ENCODE peak calls at places on chromosomes 4 and X, in four cellular contexts. One of them, this sample, is unnamed.

GRCh38 chrX:45261005-45261404 is 60.3 kb upstream of the DIPK2B start:
- DNase-seq in GM12891: no peak
- DNase-seq in GM12878: no peak
- DNase-seq in K562: no peak
- DNase-seq in this sample: no peak

GRCh38 chr4:139367421-139368090 is 65.3 kb upstream of the NDUFC1 start:
- DNase-seq in GM12891: no peak
- DNase-seq in K562: no peak
- DNase-seq in GM12878: no peak
- DNase-seq in this sample: no peak

GRCh38 chrX:20527458-20528099 is 260.9 kb upstream of the RPS6KA3 start:
- DNase-seq in GM12891: no peak
- DNase-seq in K562: peak; percentile 26
- DNase-seq in GM12878: no peak
- DNase-seq in this sample: no peak

GRCh38 chrX:20028588-20028987 is 37.7 kb upstream of the BCLAF3 start:
- DNase-seq in K562: no peak
- DNase-seq in GM12891: no peak
- DNase-seq in GM12878: no peak
- DNase-seq in this sample: no peak

GRCh38 chr4:128869801-128870509 is 60.5 kb downstream of the JADE1 start:
- DNase-seq in GM12878: no peak
- DNase-seq in GM12891: no peak
- DNase-seq in K562: no peak
- DNase-seq in this sample: no peak

GRCh38 chr4:25484243-25484721 is 107.2 kb downstream of the ANAPC4 start:
- DNase-seq in GM12878: peak; percentile 5
- DNase-seq in K562: no peak
- DNase-seq in GM12891: no peak
- DNase-seq in this sample: no peak

GRCh38 chrX:102950908-102951866 is 14.1 kb downstream of the RAB40AL start:
- DNase-seq in K562: peak; percentile 30
- DNase-seq in GM12891: no peak
- DNase-seq in GM12878: no peak
- DNase-seq in this sample: peak; percentile 74

GRCh38 chr4:183738081-183738673 is 79.1 kb downstream of the TRAPPC11 start:
- DNase-seq in GM12878: peak; percentile 24
- DNase-seq in GM12891: no peak
- DNase-seq in K562: no peak
- DNase-seq in this sample: no peak

GRCh38 chr4:140092094-140092820 is 61.7 kb downstream of the MAML3 start:
- DNase-seq in K562: no peak
- DNase-seq in GM12891: no peak
- DNase-seq in GM12878: no peak
- DNase-seq in this sample: peak; percentile 30

GRCh38 chr4:56183344-56183959 is 203.8 kb downstream of the AASDH start:
- DNase-seq in GM12891: peak; percentile 4
- DNase-seq in K562: peak; percentile 22
- DNase-seq in GM12878: peak; percentile 7
- DNase-seq in this sample: no peak

GRCh38 chrX:39020051-39020669 is 218.9 kb downstream of the MID1IP1 start:
- DNase-seq in GM12891: no peak
- DNase-seq in GM12878: no peak
- DNase-seq in K562: no peak
- DNase-seq in this sample: peak; percentile 81

GRCh38 chr4:7721984-7722551 is 217.6 kb downstream of the AFAP1 start:
- DNase-seq in K562: peak; percentile 27
- DNase-seq in GM12891: no peak
- DNase-seq in GM12878: no peak
- DNase-seq in this sample: no peak

GRCh38 chr4:24799544-24800272 is 4.3 kb downstream of the SOD3 start:
- DNase-seq in GM12891: no peak
- DNase-seq in GM12878: no peak
- DNase-seq in K562: no peak
- DNase-seq in this sample: no peak

GRCh38 chr4:123997736-123998449 is 601.3 kb downstream of the SPRY1 start:
- DNase-seq in K562: no peak
- DNase-seq in GM12891: no peak
- DNase-seq in GM12878: no peak
- DNase-seq in this sample: peak; percentile 13

GRCh38 chr4:150310159-150310895 is 232.1 kb downstream of the DCLK2 start:
- DNase-seq in GM12891: no peak
- DNase-seq in K562: no peak
- DNase-seq in GM12878: no peak
- DNase-seq in this sample: no peak

GRCh38 chr4:129326810-129327209 is 230.9 kb downstream of the C4orf33 start:
- DNase-seq in GM12878: no peak
- DNase-seq in GM12891: no peak
- DNase-seq in K562: no peak
- DNase-seq in this sample: peak; percentile 16

GRCh38 chr4:29058519-29058918 is 1661.7 kb upstream of the PCDH7 start:
- DNase-seq in GM12878: no peak
- DNase-seq in GM12891: no peak
- DNase-seq in K562: no peak
- DNase-seq in this sample: no peak

GRCh38 chr4:87030606-87031441 is 96.0 kb downstream of the AFF1 start:
- DNase-seq in GM12891: no peak
- DNase-seq in GM12878: no peak
- DNase-seq in K562: peak; percentile 76
- DNase-seq in this sample: no peak

GRCh38 chrX:111100191-111100590 is 4.2 kb downstream of the PAK3 start:
- DNase-seq in GM12878: no peak
- DNase-seq in GM12891: peak; percentile 27
- DNase-seq in K562: peak; percentile 62
- DNase-seq in this sample: peak; percentile 26

GRCh38 chr4:186249785-186250739 is 15.9 kb upstream of the F11 start:
- DNase-seq in GM12891: no peak
- DNase-seq in K562: no peak
- DNase-seq in GM12878: no peak
- DNase-seq in this sample: no peak

GRCh38 chr4:37726666-37727065 is 40.5 kb upstream of the RELL1 start:
- DNase-seq in K562: no peak
- DNase-seq in GM12878: no peak
- DNase-seq in GM12891: no peak
- DNase-seq in this sample: no peak

GRCh38 chr4:8427761-8428287 is 12.7 kb downstream of the ACOX3 start:
- DNase-seq in K562: no peak
- DNase-seq in GM12891: no peak
- DNase-seq in GM12878: no peak
- DNase-seq in this sample: peak; percentile 62

GRCh38 chr4:145773581-145774234 is 93.8 kb downstream of the C4orf51 start:
- DNase-seq in GM12891: no peak
- DNase-seq in GM12878: peak; percentile 37
- DNase-seq in K562: no peak
- DNase-seq in this sample: no peak

GRCh38 chr4:21664355-21664754 is 284.2 kb downstream of the KCNIP4 start:
- DNase-seq in GM12891: no peak
- DNase-seq in GM12878: no peak
- DNase-seq in K562: no peak
- DNase-seq in this sample: no peak

GRCh38 chr4:130210871-130211270 is 1114.9 kb downstream of the C4orf33 start:
- DNase-seq in GM12891: no peak
- DNase-seq in GM12878: no peak
- DNase-seq in K562: no peak
- DNase-seq in this sample: no peak

GRCh38 chr4:102008711-102009110 is 218.2 kb downstream of the BANK1 start:
- DNase-seq in K562: no peak
- DNase-seq in GM12878: no peak
- DNase-seq in GM12891: no peak
- DNase-seq in this sample: no peak

GRCh38 chr4:110442309-110442708 is 33.6 kb upstream of the ENPEP start:
- DNase-seq in GM12891: no peak
- DNase-seq in K562: no peak
- DNase-seq in GM12878: no peak
- DNase-seq in this sample: no peak
- TF ChIP-seq SPI1 in GM12891: no peak
- TF ChIP-seq SPI1 in K562: no peak
- TF ChIP-seq SPI1 in GM12878: no peak
- TF ChIP-seq SPI1 in this sample: no peak

DNA sequence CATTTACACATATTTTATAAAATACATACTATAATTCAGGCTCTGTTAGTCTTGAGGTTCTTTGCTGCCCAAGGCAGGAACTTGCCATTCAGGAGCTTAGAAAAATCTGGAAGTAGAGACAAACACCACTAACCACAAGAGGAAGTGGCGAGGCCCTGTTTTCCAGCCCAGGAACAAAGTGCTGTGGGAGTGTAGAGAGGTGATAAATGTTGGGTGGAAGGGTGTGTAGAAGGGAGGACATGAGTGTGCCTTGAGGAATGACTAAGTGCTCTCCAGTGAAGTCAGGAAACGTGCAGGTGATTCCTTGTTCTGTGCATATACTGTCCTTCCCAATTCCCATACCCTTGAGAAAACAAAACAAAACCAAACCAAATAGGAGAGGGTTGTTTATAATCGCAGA is 83.1 kb downstream of the GPAT3 start:
- DNase-seq in GM12878: no peak
- DNase-seq in K562: peak; percentile 38
- DNase-seq in GM12891: no peak
- DNase-seq in this sample: peak; percentile 63
- TF ChIP-seq SPI1 in GM12878: peak; percentile 1
- TF ChIP-seq SPI1 in K562: peak; percentile 94
- TF ChIP-seq SPI1 in GM12891: no peak
- TF ChIP-seq SPI1 in this sample: peak; percentile 96

GRCh38 chrX:119427024-119427794 is 28.1 kb downstream of the SLC25A43 start:
- DNase-seq in K562: peak; percentile 53
- DNase-seq in GM12891: peak; percentile 26
- DNase-seq in GM12878: peak; percentile 28
- DNase-seq in this sample: peak; percentile 83
- TF ChIP-seq SPI1 in K562: no peak
- TF ChIP-seq SPI1 in GM12891: no peak
- TF ChIP-seq SPI1 in GM12878: no peak
- TF ChIP-seq SPI1 in this sample: no peak

GRCh38 chr4:109648266-109648996 is 54.8 kb downstream of the CASP6 start:
- DNase-seq in GM12891: peak; percentile 13
- DNase-seq in GM12878: peak; percentile 21
- DNase-seq in K562: no peak
- DNase-seq in this sample: no peak

GRCh38 chr4:109655396-109655795 is 47.8 kb downstream of the CASP6 start:
- DNase-seq in K562: no peak
- DNase-seq in GM12891: no peak
- DNase-seq in GM12878: no peak
- DNase-seq in this sample: no peak

GRCh38 chr4:109645874-109646591 is 57.2 kb downstream of the CASP6 start:
- DNase-seq in GM12878: no peak
- DNase-seq in GM12891: no peak
- DNase-seq in K562: no peak
- DNase-seq in this sample: no peak

GRCh38 chr4:109648997-109649575 is 54.2 kb downstream of the CASP6 start:
- DNase-seq in K562: no peak
- DNase-seq in GM12878: no peak
- DNase-seq in GM12891: no peak
- DNase-seq in this sample: no peak

GRCh38 chr4:109649872-109650271 is 53.4 kb downstream of the CASP6 start:
- DNase-seq in K562: no peak
- DNase-seq in GM12878: peak; percentile 56
- DNase-seq in GM12891: peak; percentile 25
- DNase-seq in this sample: no peak
- TF ChIP-seq SPI1 in K562: no peak
- TF ChIP-seq SPI1 in GM12878: no peak
- TF ChIP-seq SPI1 in GM12891: peak; percentile 9
- TF ChIP-seq SPI1 in this sample: no peak

GRCh38 chr4:168141733-168142132 is 49.4 kb downstream of the ANXA10 start:
- DNase-seq in GM12891: no peak
- DNase-seq in GM12878: no peak
- DNase-seq in K562: no peak
- DNase-seq in this sample: no peak
- TF ChIP-seq SPI1 in GM12891: no peak
- TF ChIP-seq SPI1 in GM12878: no peak
- TF ChIP-seq SPI1 in K562: no peak
- TF ChIP-seq SPI1 in this sample: no peak

GRCh38 chr4:31557444-31557843 is 837.3 kb downstream of the PCDH7 start:
- DNase-seq in K562: no peak
- DNase-seq in GM12891: no peak
- DNase-seq in GM12878: no peak
- DNase-seq in this sample: no peak
- TF ChIP-seq SPI1 in K562: no peak
- TF ChIP-seq SPI1 in GM12891: no peak
- TF ChIP-seq SPI1 in GM12878: no peak
- TF ChIP-seq SPI1 in this sample: no peak

GRCh38 chr4:1593038-1593417 is 91.1 kb downstream of the FAM53A start:
- DNase-seq in K562: no peak
- DNase-seq in GM12891: no peak
- DNase-seq in GM12878: no peak
- DNase-seq in this sample: no peak
- TF ChIP-seq SPI1 in K562: no peak
- TF ChIP-seq SPI1 in GM12891: no peak
- TF ChIP-seq SPI1 in GM12878: no peak
- TF ChIP-seq SPI1 in this sample: no peak

DNA sequence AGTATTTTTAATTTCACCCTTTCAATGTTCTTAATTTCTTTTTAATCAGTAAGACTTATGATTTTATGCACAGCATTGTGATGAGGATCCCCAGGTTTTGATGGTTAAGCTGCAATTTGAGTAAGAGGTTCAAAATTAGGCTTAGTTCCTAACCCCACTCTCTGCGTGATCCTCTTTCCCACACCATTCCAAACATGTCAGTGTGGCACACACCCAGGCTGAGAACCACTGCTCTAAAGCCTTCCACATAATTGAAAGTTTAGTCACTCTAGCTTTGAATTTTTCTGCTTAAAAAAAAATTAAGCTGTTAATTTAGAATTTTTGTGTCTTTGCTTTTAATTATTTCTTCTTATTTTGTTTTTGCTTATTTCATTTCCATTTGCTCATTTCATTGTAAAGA is 68.8 kb upstream of the SLC7A11 start:
- DNase-seq in K562: no peak
- DNase-seq in GM12878: no peak
- DNase-seq in GM12891: no peak
- DNase-seq in this sample: no peak
- TF ChIP-seq SPI1 in K562: no peak
- TF ChIP-seq SPI1 in GM12878: no peak
- TF ChIP-seq SPI1 in GM12891: no peak
- TF ChIP-seq SPI1 in this sample: no peak

GRCh38 chr4:90245837-90246236 is 118.6 kb downstream of the CCSER1 start:
- DNase-seq in GM12891: no peak
- DNase-seq in K562: no peak
- DNase-seq in GM12878: no peak
- DNase-seq in this sample: no peak
- TF ChIP-seq SPI1 in GM12891: no peak
- TF ChIP-seq SPI1 in K562: no peak
- TF ChIP-seq SPI1 in GM12878: no peak
- TF ChIP-seq SPI1 in this sample: no peak